ENCODE peak calls at places on chromosome 21, in five cellular contexts. X is colonic mucosa, J is right lobe of liver, K is GM12865, G is foreskin fibroblast. V is an unnamed sample.

GRCh38 chr21:36169465-36170128 is 13.0 kb downstream of the DOP1B start:
- DNase-seq in X (no peak), J (no peak), K (no peak), G (no peak), V (no peak)

GRCh38 chr21:17003763-17004373 is 509.0 kb upstream of the CXADR start:
- DNase-seq in X (no peak), J (no peak), K (no peak), G (no peak), V (no peak)

GRCh38 chr21:36722370-36723368 is 23.8 kb downstream of the SIM2 start:
- DNase-seq in X (no peak), J (no peak), K (no peak), G (no peak), V (no peak)

GRCh38 chr21:40706806-40707205 is 140.2 kb downstream of the DSCAM start:
- DNase-seq in X (no peak), J (no peak), K (no peak), G (no peak), V (no peak)

GRCh38 chr21:43734131-43734634 is 15.3 kb downstream of the PDXK start:
- DNase-seq in X (peak; percentile 81), J (no peak), K (no peak), G (no peak), V (no peak)

GRCh38 chr21:18741954-18742353 is 338.4 kb upstream of the TMPRSS15 start:
- DNase-seq in X (no peak), J (no peak), K (no peak), G (no peak), V (no peak)

GRCh38 chr21:33025106-33025470 is 647 bp upstream of the OLIG2 start:
- DNase-seq in X (no peak), J (no peak), K (no peak), G (no peak), V (no peak)

GRCh38 chr21:39788383-39788782 is 43.4 kb downstream of the IGSF5 start:
- DNase-seq in X (peak; percentile 75), J (peak; percentile 69), K (no peak), G (peak; percentile 2), V (peak; percentile 38)

GRCh38 chr21:17726047-17726446 is 93.1 kb downstream of the C21orf91 start:
- DNase-seq in X (no peak), J (no peak), K (no peak), G (no peak), V (no peak)

GRCh38 chr21:33971492-33972013 is 55.9 kb upstream of the ATP5PO start:
- DNase-seq in X (peak; percentile 53), J (no peak), K (peak; percentile 36), G (no peak), V (no peak)

GRCh38 chr21:35940074-35940927 is 120.0 kb downstream of the SETD4 start:
- DNase-seq in X (peak; percentile 29), J (peak; percentile 22), K (peak; percentile 65), G (peak; percentile 74), V (peak; percentile 57)

GRCh38 chr21:17834639-17835354 is 15.6 kb upstream of the C21orf91 start:
- DNase-seq in X (no peak), J (no peak), K (peak; percentile 4), G (no peak), V (no peak)

GRCh38 chr21:18252686-18253085 is 8.1 kb downstream of the CHODL start:
- DNase-seq in X (no peak), J (no peak), K (no peak), G (no peak), V (no peak)

GRCh38 chr21:20272791-20273362 is 725.3 kb upstream of the NCAM2 start:
- DNase-seq in X (no peak), J (no peak), K (no peak), G (no peak), V (no peak)

GRCh38 chr21:42862774-42863503 is 16.4 kb downstream of the WDR4 start:
- DNase-seq in X (peak; percentile 58), J (no peak), K (no peak), G (no peak), V (no peak)

GRCh38 chr21:17775431-17776126 is 43.6 kb downstream of the C21orf91 start:
- DNase-seq in X (no peak), J (no peak), K (peak; percentile 63), G (no peak), V (no peak)

GRCh38 chr21:40512590-40512989 is 334.4 kb downstream of the DSCAM start:
- DNase-seq in X (no peak), J (no peak), K (no peak), G (no peak), V (no peak)

GRCh38 chr21:42840411-42841155 is 38.8 kb downstream of the WDR4 start:
- DNase-seq in X (no peak), J (no peak), K (no peak), G (no peak), V (no peak)

GRCh38 chr21:34129971-34130597 is 56.7 kb downstream of the MRPS6 start:
- DNase-seq in X (no peak), J (no peak), K (no peak), G (no peak), V (no peak)

GRCh38 chr21:23452384-23453083 is 2154.7 kb downstream of the MRPL39 start:
- DNase-seq in X (no peak), J (no peak), K (peak; percentile 60), G (no peak), V (no peak)

GRCh38 chr21:28445081-28445830 is 547.4 kb downstream of the LTN1 start:
- DNase-seq in X (no peak), J (no peak), K (no peak), G (peak; percentile 59), V (peak; percentile 98)

GRCh38 chr21:35457097-35457496 is 408.0 kb upstream of the RUNX1 start:
- DNase-seq in X (no peak), J (no peak), K (no peak), G (no peak), V (no peak)

GRCh38 chr21:36499578-36500471 is 19.9 kb upstream of the CLDN14 start:
- DNase-seq in X (peak; percentile 45), J (peak; percentile 89), K (no peak), G (no peak), V (peak; percentile 66)

GRCh38 chr21:28916150-28916893 is 76.4 kb downstream of the LTN1 start:
- DNase-seq in X (no peak), J (no peak), K (no peak), G (no peak), V (no peak)

GRCh38 chr21:14545906-14546480 is at the start of gene SAMSN1:
- DNase-seq in X (no peak), J (peak; percentile 28), K (peak; percentile 90), G (no peak), V (no peak)

GRCh38 chr21:17343055-17343454 is 169.8 kb upstream of the CXADR start:
- DNase-seq in X (no peak), J (no peak), K (peak; percentile 1), G (peak; percentile 1), V (no peak)

GRCh38 chr21:18759751-18760161 is 356.2 kb upstream of the TMPRSS15 start:
- DNase-seq in X (no peak), J (no peak), K (no peak), G (no peak), V (no peak)

GRCh38 chr21:39281207-39281606 is 32.2 kb downstream of the BRWD1 start:
- DNase-seq in X (no peak), J (no peak), K (no peak), G (no peak), V (no peak)

GRCh38 chr21:42830456-42831455 is 48.6 kb downstream of the WDR4 start:
- DNase-seq in X (peak; percentile 20), J (no peak), K (no peak), G (no peak), V (no peak)

GRCh38 chr21:41802684-41803083 is 35.8 kb upstream of the RIPK4 start:
- DNase-seq in X (peak; percentile 39), J (peak; percentile 62), K (no peak), G (peak; percentile 62), V (no peak)
- H3K4me3 ChIP-seq in X (no peak overlapping the region), J (no peak overlapping the region), K (no peak overlapping the region), G (no peak overlapping the region), V (no peak overlapping the region)

GRCh38 chr21:46661211-46661625 is 25.7 kb downstream of the PRMT2 start:
- DNase-seq in X (peak; percentile 54), J (no peak), K (peak; percentile 65), G (peak; percentile 85), V (peak; percentile 43)

GRCh38 chr21:46662367-46662654 is 26.8 kb downstream of the PRMT2 start:
- DNase-seq in X (no peak), J (no peak), K (no peak), G (no peak), V (no peak)

GRCh38 chr21:46660505-46660904 is 25.0 kb downstream of the PRMT2 start:
- DNase-seq in X (no peak), J (no peak), K (no peak), G (no peak), V (no peak)

GRCh38 chr21:46662765-46663500 is 27.5 kb downstream of the PRMT2 start:
- DNase-seq in X (no peak), J (no peak), K (no peak), G (no peak), V (no peak)

GRCh38 chr21:46661627-46662366 is 26.3 kb downstream of the PRMT2 start:
- DNase-seq in X (no peak), J (no peak), K (no peak), G (no peak), V (no peak)
- H3K4me3 ChIP-seq in X (no peak overlapping the region), J (no peak overlapping the region), K (no peak overlapping the region), G (peak overlapping the region; percentile 39), V (no peak overlapping the region)

DNA sequence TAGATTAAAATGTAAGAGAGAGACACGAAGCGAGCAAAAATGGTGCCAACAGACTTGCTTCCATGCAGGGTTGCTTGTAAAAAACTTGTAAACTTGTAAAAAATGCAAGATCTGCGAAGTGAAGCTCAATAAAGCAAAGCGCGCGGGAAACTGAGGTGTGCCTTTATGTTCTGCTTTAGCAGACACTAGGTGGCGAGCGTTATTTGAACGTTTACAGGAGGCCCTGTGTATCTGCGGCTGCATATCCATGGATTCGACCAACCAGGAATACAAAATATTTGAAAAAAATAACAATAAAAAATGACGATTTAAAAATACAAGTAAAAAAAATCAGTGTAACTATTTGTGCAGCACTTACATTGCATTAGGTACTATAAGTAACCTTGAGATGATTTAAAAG is 1.5 kb downstream of the UBE2G2 start:
- DNase-seq in X (peak; percentile 63), J (no peak), K (peak; percentile 33), G (no peak), V (no peak)
- H3K4me3 ChIP-seq in X (no peak overlapping the region), J (no peak overlapping the region), K (peak overlapping the region; percentile 84), G (peak overlapping the region; percentile 73), V (no peak overlapping the region)

GRCh38 chr21:26495283-26495849 is 77.7 kb downstream of the CYYR1 start:
- DNase-seq in X (no peak), J (no peak), K (no peak), G (no peak), V (no peak)

GRCh38 chr21:26490771-26491170 is 82.3 kb downstream of the CYYR1 start:
- DNase-seq in X (no peak), J (no peak), K (no peak), G (no peak), V (no peak)

GRCh38 chr21:26491663-26492062 is 81.4 kb downstream of the CYYR1 start:
- DNase-seq in X (no peak), J (no peak), K (no peak), G (no peak), V (no peak)

GRCh38 chr21:26487981-26488480 is 85.1 kb downstream of the CYYR1 start:
- DNase-seq in X (no peak), J (no peak), K (no peak), G (no peak), V (no peak)

DNA sequence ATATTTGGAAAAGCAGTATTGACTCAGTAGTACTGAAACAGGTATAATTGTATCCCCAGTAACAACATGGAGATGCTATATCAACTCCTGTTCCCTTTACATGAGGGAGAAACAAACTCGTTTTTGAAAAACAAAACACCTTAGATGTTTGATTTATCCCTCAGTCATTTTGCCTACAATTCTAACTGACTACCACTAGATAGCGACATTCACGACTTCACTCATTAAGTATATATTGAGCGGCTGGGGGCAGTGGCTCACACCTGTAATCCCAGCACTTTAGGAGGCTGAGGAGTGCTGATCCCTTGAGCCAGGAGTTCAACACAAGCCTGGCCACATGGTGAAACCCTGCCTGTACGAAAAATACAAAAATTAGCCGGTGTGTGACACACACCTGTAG is 83.3 kb downstream of the CYYR1 start:
- DNase-seq in X (no peak), J (no peak), K (no peak), G (no peak), V (no peak)
- H3K4me3 ChIP-seq in X (no peak overlapping the region), J (no peak overlapping the region), K (no peak overlapping the region), G (no peak overlapping the region), V (no peak overlapping the region)

V was measured in AG09309.